ENCODE peak calls at places on chromosomes 13 and 19, in seven cellular contexts. R is lower leg skin, V is A549, I is ovary, Z is testis, W is thyroid gland, J is sigmoid colon. Y is an unnamed sample.

GRCh38 chr13:50437252-50437651 is 406.2 kb downstream of the DLEU7 start:
- DNase-seq in W (no peak), V (no peak), I (no peak), J (no peak), R (no peak), Z (no peak), Y (no peak)

GRCh38 chr19:39824143-39825092 is 9.5 kb downstream of the DYRK1B start:
- DNase-seq in Z (peak), R (peak), W (peak), V (no peak), I (peak), J (peak), Y (peak)

GRCh38 chr13:112722433-112723250 is 32.8 kb downstream of the ATP11A start:
- DNase-seq in J (no peak), W (peak), R (peak), Z (peak), V (peak), I (peak), Y (peak)

GRCh38 chr19:39496063-39496462 is 2.7 kb upstream of the DLL3 start:
- DNase-seq in I (no peak), V (no peak), Z (no peak), J (no peak), R (no peak), W (no peak), Y (no peak)

GRCh38 chr19:13843104-13843921 is 33.6 kb upstream of the NANOS3 start:
- DNase-seq in Z (no peak), R (peak), J (peak), W (peak), V (no peak), I (peak), Y (no peak)

GRCh38 chr13:99617474-99618255 is 116.4 kb downstream of the TM9SF2 start:
- DNase-seq in R (no peak), J (no peak), V (peak), W (peak), I (peak), Z (peak), Y (peak)

GRCh38 chr13:76884167-76884566 is 2.0 kb downstream of the KCTD12 start:
- DNase-seq in V (no peak), W (peak), J (peak), Z (peak), R (no peak), I (peak), Y (peak)

GRCh38 chr19:6387372-6387771 is 5.6 kb downstream of the GTF2F1 start:
- DNase-seq in W (no peak), Z (no peak), J (no peak), I (no peak), R (no peak), V (no peak), Y (no peak)

GRCh38 chr13:79668353-79668752 is 187.4 kb downstream of the NDFIP2 start:
- DNase-seq in Z (no peak), R (no peak), W (no peak), I (no peak), J (no peak), V (no peak), Y (no peak)

GRCh38 chr13:62033932-62034331 is 618.3 kb upstream of the PCDH20 start:
- DNase-seq in J (no peak), Z (no peak), W (no peak), R (no peak), V (no peak), I (no peak), Y (no peak)

GRCh38 chr13:74839656-74840055 is 642.3 kb downstream of the TBC1D4 start:
- DNase-seq in I (no peak), W (no peak), Z (no peak), R (no peak), J (no peak), V (no peak), Y (no peak)

GRCh38 chr13:96460571-96460970 is 370.7 kb downstream of the HS6ST3 start:
- DNase-seq in V (no peak), J (no peak), I (no peak), W (peak), Z (peak), R (no peak), Y (no peak)

GRCh38 chr13:89343165-89343564 is 1672.0 kb downstream of the SLITRK5 start:
- DNase-seq in R (no peak), J (no peak), Z (no peak), W (no peak), V (no peak), I (no peak), Y (no peak)

GRCh38 chr19:11397089-11397610 is 13.0 kb upstream of the EPOR start:
- DNase-seq in R (no peak), Z (no peak), W (no peak), V (no peak), I (no peak), J (no peak), Y (no peak)

GRCh38 chr19:6015841-6016545 is 38.1 kb upstream of the RANBP3 start:
- DNase-seq in Z (no peak), W (no peak), J (peak), R (no peak), I (no peak), V (no peak), Y (no peak)

GRCh38 chr19:39778763-39779162 is at the start of gene LEUTX:
- DNase-seq in W (no peak), Z (no peak), R (no peak), J (no peak), V (no peak), I (no peak), Y (no peak)

GRCh38 chr13:29684441-29684840 is 89.0 kb upstream of the SLC7A1 start:
- DNase-seq in R (no peak), W (no peak), Z (no peak), V (no peak), J (no peak), I (no peak), Y (no peak)

GRCh38 chr13:44266305-44266704 is 107.3 kb upstream of the SERP2 start:
- DNase-seq in I (no peak), J (no peak), Z (no peak), V (no peak), R (no peak), W (no peak), Y (no peak)

GRCh38 chr13:72390909-72391308 is 336.5 kb downstream of the MZT1 start:
- DNase-seq in J (no peak), I (no peak), Z (no peak), W (no peak), V (no peak), R (no peak), Y (no peak)

GRCh38 chr13:108176685-108177274 is 38.6 kb downstream of the LIG4 start:
- DNase-seq in V (peak), R (no peak), I (no peak), J (no peak), W (peak), Z (peak), Y (peak)

GRCh38 chr13:103466761-103467160 is 400.5 kb upstream of the SLC10A2 start:
- DNase-seq in R (no peak), I (no peak), Z (no peak), W (no peak), V (no peak), J (no peak), Y (no peak)

GRCh38 chr19:6925801-6926751 is 38.7 kb downstream of the ADGRE1 start:
- DNase-seq in J (no peak), I (no peak), V (peak), W (no peak), R (no peak), Z (no peak), Y (no peak)

GRCh38 chr19:47707135-47707925 is 5.9 kb upstream of the EHD2 start:
- DNase-seq in J (peak), Z (peak), W (peak), I (peak), R (peak), V (peak), Y (peak)

GRCh38 chr13:42038661-42039456 is 9.6 kb upstream of the DGKH start:
- DNase-seq in W (peak), I (peak), V (no peak), Z (no peak), J (no peak), R (no peak), Y (no peak)

GRCh38 chr13:67990868-67991267 is 760.7 kb upstream of the PCDH9 start:
- DNase-seq in V (no peak), Z (no peak), W (no peak), I (no peak), R (no peak), J (no peak), Y (no peak)

GRCh38 chr13:70034280-70034679 is 73.3 kb upstream of the ATXN8OS start:
- DNase-seq in R (no peak), I (no peak), W (no peak), V (no peak), J (no peak), Z (no peak), Y (no peak)

GRCh38 chr19:53908106-53908932 is 759 bp upstream of the CACNG7 start:
- DNase-seq in V (peak), Z (peak), J (no peak), W (peak), I (peak), R (no peak), Y (peak)

GRCh38 chr13:21320642-21321034 is 138.5 kb downstream of the ZDHHC20 start:
- DNase-seq in R (no peak), J (no peak), I (no peak), Z (no peak), V (no peak), W (no peak), Y (no peak)

GRCh38 chr19:55643003-55643732 is at the start of gene ZNF581:
- DNase-seq in Z (peak), R (peak), W (peak), J (peak), I (peak), V (peak), Y (peak)

GRCh38 chr13:101708115-101708514 is 255.6 kb downstream of the ITGBL1 start:
- DNase-seq in Z (no peak), I (no peak), W (no peak), J (no peak), V (no peak), R (no peak), Y (no peak)

GRCh38 chr13:111480976-111481375 is 160.5 kb downstream of the TEX29 start:
- DNase-seq in Z (no peak), R (no peak), I (no peak), W (no peak), J (no peak), V (no peak), Y (no peak)

GRCh38 chr19:41753159-41753558 is 2.2 kb upstream of the CEACAM6 start:
- DNase-seq in W (peak), V (peak), Z (peak), J (no peak), R (peak), I (no peak), Y (peak)

GRCh38 chr13:39405107-39405506 is 197.9 kb downstream of the LHFPL6 start:
- DNase-seq in I (no peak), R (no peak), W (no peak), V (no peak), J (no peak), Z (no peak), Y (no peak)

GRCh38 chr13:29801102-29801501 is 49.3 kb downstream of the UBL3 start:
- DNase-seq in R (no peak), I (no peak), W (no peak), V (no peak), Z (no peak), J (no peak), Y (no peak)

GRCh38 chr19:32188921-32189320 is 156.5 kb upstream of the ZNF507 start:
- DNase-seq in Z (no peak), I (no peak), R (no peak), J (no peak), V (no peak), W (no peak), Y (no peak)

GRCh38 chr13:66937423-66937822 is 292.7 kb downstream of the PCDH9 start:
- DNase-seq in W (no peak), R (no peak), Z (no peak), I (no peak), J (no peak), V (no peak), Y (no peak)
- TF ChIP-seq POLR2A in W (no peak), R (no peak), Z (no peak), I (no peak), J (no peak), V (no peak), Y (no peak)

DNA sequence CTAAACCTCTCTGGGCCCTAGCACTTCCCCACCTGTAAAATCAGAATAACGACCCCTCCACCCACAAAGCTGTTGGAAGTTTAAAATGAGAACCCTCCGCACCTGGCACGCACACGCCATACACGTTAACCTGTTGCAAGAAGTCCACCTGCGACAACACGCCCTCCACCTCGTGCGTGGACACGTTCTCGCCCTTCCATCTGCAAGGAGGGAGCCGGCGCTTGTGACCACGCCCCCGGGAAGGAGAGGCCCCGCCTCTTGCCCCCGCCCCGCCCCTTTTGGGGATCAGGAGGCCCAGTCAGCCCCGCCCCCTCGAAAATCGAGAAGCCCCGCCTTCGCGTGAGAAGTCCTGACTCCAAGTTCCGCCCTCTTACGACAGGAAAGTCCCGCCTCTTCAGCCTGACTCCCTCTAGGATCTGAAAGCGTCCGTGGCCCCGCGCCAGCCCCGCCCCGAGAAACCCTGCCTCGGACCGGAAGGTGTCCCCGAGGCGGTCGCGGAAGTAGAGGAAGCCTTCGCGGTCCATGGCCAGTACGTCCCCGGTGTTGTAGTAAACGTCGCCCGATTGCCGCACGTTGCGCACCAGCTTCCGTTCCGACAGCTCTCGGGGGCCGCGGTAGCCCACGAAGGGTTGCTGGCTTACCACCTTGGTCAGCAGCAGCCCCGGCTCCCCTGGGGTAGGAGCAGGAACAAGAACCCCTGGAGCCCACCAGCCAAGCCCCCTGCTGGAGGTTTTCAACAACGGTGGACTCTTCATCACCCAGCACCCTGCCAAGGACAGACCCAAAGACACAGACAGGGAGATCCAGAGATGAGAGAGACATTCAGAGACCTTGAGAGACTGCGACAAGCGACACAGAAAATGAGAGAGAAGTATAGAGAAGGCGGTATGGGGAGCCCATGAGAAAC is 12.5 kb downstream of the SLC27A5 start:
- DNase-seq in V (peak), Z (peak), J (peak), R (peak), W (peak), I (peak), Y (peak)
- TF ChIP-seq POLR2A in V (peak), Z (no peak), J (no peak), R (no peak), W (peak), I (peak), Y (peak)

GRCh38 chr19:17522988-17523872 is 11.8 kb downstream of the PGLS start:
- DNase-seq in Z (peak), V (no peak), J (peak), R (peak), W (peak), I (no peak), Y (no peak)
- TF ChIP-seq POLR2A in Z (no peak), V (no peak), J (no peak), R (no peak), W (no peak), I (no peak), Y (no peak)

GRCh38 chr19:18867199-18867598 is 28.8 kb downstream of the CERS1 start:
- DNase-seq in Z (no peak), V (no peak), I (no peak), W (no peak), R (no peak), J (no peak), Y (no peak)

GRCh38 chr19:18869231-18869575 is 26.8 kb downstream of the CERS1 start:
- DNase-seq in I (no peak), Z (no peak), V (no peak), J (no peak), W (no peak), R (no peak), Y (no peak)

GRCh38 chr19:18869781-18870530 is 26.0 kb downstream of the CERS1 start:
- DNase-seq in Z (no peak), R (no peak), J (no peak), V (no peak), I (no peak), W (no peak), Y (no peak)

GRCh38 chr19:18867751-18868150 is 28.2 kb downstream of the CERS1 start:
- DNase-seq in V (no peak), I (no peak), Z (no peak), R (no peak), W (no peak), J (no peak), Y (no peak)

DNA sequence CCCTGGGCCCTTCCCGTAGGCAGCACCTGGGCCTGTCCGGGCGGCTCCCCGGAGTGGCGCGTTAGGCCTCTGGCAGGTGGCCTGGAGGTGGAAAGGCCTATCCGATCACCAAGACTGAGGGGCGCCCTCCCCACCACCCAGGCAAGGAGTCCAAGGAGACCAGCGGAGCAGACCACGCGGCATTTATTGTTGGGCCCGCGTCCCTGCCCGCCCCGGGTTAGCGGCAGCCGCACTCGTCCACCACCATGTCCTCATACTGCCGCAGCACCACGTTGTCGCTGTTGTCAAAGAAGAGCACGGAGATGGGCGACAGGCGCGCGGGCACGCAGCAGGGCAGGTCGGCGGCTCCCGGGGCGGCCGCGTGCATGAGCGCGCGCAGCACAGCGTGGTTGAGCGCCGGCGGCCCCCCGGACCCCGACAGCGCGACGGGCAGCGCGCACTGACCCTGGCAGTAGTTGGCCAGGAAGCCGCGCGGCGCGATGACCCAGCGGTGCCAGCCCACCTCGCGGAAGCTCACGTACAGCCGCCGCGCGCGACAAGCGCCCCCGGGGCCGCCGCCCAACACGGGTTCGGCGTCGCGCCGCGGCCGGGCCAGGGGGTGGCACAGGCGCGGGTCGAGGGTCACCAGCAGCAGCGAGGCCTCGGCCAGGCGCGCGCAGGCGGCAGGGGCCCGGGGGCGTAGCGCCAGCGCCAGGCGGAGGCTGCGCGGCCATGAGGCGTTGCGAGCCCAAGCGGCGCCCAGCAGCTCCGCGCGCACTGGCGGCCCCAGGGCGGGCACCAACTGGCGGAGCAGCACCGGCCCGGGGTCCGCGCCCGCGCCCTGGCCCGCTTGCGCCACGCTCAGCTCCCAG is 27.4 kb downstream of the CERS1 start:
- DNase-seq in Z (no peak), I (peak), V (no peak), W (no peak), R (no peak), J (no peak), Y (no peak)
- TF ChIP-seq POLR2A in Z (no peak), I (no peak), V (no peak), W (no peak), R (no peak), J (no peak), Y (no peak)

DNA sequence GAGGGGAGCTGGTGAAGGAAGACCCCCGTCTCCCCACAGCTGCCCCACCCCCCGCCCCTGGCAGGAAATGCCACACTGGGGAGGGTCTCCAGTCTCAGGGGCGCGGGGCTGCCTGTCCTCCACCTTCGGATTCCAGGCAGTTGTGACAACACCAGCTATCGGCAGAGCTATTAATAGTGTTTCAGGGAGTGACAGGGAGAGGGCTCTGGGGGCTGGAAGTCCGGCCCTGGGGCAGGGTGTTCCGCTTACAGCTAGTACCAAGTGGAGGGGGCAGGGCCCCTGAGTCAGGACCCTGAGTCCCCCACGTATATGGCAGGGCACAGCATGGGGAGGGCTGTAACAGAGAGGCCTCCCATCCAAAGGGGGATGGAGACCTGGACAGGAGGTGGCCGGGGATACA is 4.1 kb downstream of the SIX5 start:
- DNase-seq in R (no peak), J (peak), I (peak), V (no peak), W (no peak), Z (no peak), Y (no peak)
- TF ChIP-seq POLR2A in R (no peak), J (no peak), I (no peak), V (no peak), W (no peak), Z (no peak), Y (no peak)

GRCh38 chr19:2061936-2062729 is 11.1 kb upstream of the MKNK2 start:
- DNase-seq in R (no peak), I (peak), V (no peak), J (no peak), W (no peak), Z (no peak), Y (no peak)
- TF ChIP-seq POLR2A in R (no peak), I (no peak), V (no peak), J (no peak), W (no peak), Z (no peak), Y (peak)